ENCODE peak calls at places on chromosomes 3 and 15, in eight cellular contexts. A, V, N, G, H, J, E and T are unnamed samples.

GRCh38 chr3:11495948-11496557 is 147.7 kb downstream of the VGLL4 start:
- DNase-seq in A (peak), V (no peak), N (peak), G (peak), H (no peak), J (no peak), E (no peak), T (no peak)

GRCh38 chr15:98888839-98889479 is 118.6 kb downstream of the PGPEP1L start:
- DNase-seq in A (peak), V (no peak), N (no peak), G (no peak), H (no peak), J (no peak), E (no peak), T (no peak)

GRCh38 chr3:189954733-189955665 is 165.7 kb downstream of the P3H2 start:
- DNase-seq in A (no peak), V (no peak), N (no peak), G (no peak), H (no peak), J (no peak), E (no peak), T (no peak)

GRCh38 chr15:40327338-40327917 is 3.9 kb downstream of the INAFM2 start:
- DNase-seq in A (no peak), V (no peak), N (no peak), G (no peak), H (no peak), J (no peak), E (no peak), T (no peak)

GRCh38 chr3:169496402-169496801 is 167.1 kb downstream of the MECOM start:
- DNase-seq in A (no peak), V (no peak), N (no peak), G (no peak), H (no peak), J (no peak), E (no peak), T (no peak)

GRCh38 chr3:52471371-52472238 is 16.2 kb downstream of the NISCH start:
- DNase-seq in A (no peak), V (peak), N (no peak), G (peak), H (no peak), J (peak), E (peak), T (peak)

GRCh38 chr3:136336329-136337100 is 86.4 kb downstream of the PCCB start:
- DNase-seq in A (peak), V (no peak), N (no peak), G (no peak), H (no peak), J (no peak), E (no peak), T (no peak)

GRCh38 chr3:161305095-161305991 is 66.0 kb downstream of the SPTSSB start:
- DNase-seq in A (peak), V (no peak), N (no peak), G (no peak), H (no peak), J (no peak), E (no peak), T (no peak)

GRCh38 chr3:56940331-56940730 is 120.1 kb upstream of the SPATA12 start:
- DNase-seq in A (no peak), V (no peak), N (no peak), G (no peak), H (no peak), J (no peak), E (no peak), T (no peak)

GRCh38 chr3:164537485-164537884 is 540.8 kb downstream of the SI start:
- DNase-seq in A (no peak), V (no peak), N (no peak), G (no peak), H (no peak), J (no peak), E (no peak), T (no peak)

GRCh38 chr3:127588675-127589577 is 1.6 kb downstream of the TPRA1 start:
- DNase-seq in A (peak), V (peak), N (no peak), G (no peak), H (no peak), J (no peak), E (no peak), T (no peak)

GRCh38 chr15:78709263-78709882 is 68.4 kb upstream of the CHRNB4 start:
- DNase-seq in A (no peak), V (peak), N (no peak), G (peak), H (peak), J (peak), E (peak), T (peak)

GRCh38 chr15:29749365-29750086 is 72.7 kb downstream of the TJP1 start:
- DNase-seq in A (no peak), V (no peak), N (no peak), G (no peak), H (no peak), J (no peak), E (no peak), T (no peak)

GRCh38 chr15:41849861-41850260 is 11.2 kb downstream of the PLA2G4B start:
- DNase-seq in A (no peak), V (no peak), N (no peak), G (no peak), H (no peak), J (no peak), E (no peak), T (no peak)

GRCh38 chr15:67165653-67166260 is 88.7 kb downstream of the AAGAB start:
- DNase-seq in A (peak), V (no peak), N (no peak), G (no peak), H (no peak), J (no peak), E (no peak), T (no peak)

GRCh38 chr15:83248151-83248851 is 36.2 kb downstream of the BNC1 start:
- DNase-seq in A (peak), V (peak), N (peak), G (peak), H (peak), J (no peak), E (peak), T (peak)

GRCh38 chr3:170992854-170993253 is 33.7 kb downstream of the SLC2A2 start:
- DNase-seq in A (peak), V (no peak), N (no peak), G (no peak), H (no peak), J (no peak), E (no peak), T (no peak)

GRCh38 chr15:56017511-56017910 is 24.1 kb upstream of the NEDD4 start:
- DNase-seq in A (no peak), V (no peak), N (no peak), G (no peak), H (no peak), J (no peak), E (no peak), T (no peak)

GRCh38 chr3:37862219-37862711 is 585 bp downstream of the CTDSPL start:
- DNase-seq in A (peak), V (peak), N (no peak), G (peak), H (no peak), J (peak), E (peak), T (no peak)

GRCh38 chr3:47847256-47847655 is 44.3 kb downstream of the DHX30 start:
- DNase-seq in A (no peak), V (no peak), N (no peak), G (no peak), H (no peak), J (no peak), E (no peak), T (no peak)

GRCh38 chr3:184656991-184657669 is 54.7 kb downstream of the MAGEF1 start:
- DNase-seq in A (peak), V (no peak), N (no peak), G (no peak), H (no peak), J (no peak), E (no peak), T (no peak)

GRCh38 chr15:55532944-55533343 is 24.9 kb upstream of the DNAAF4 start:
- DNase-seq in A (no peak), V (no peak), N (no peak), G (no peak), H (no peak), J (no peak), E (no peak), T (no peak)

GRCh38 chr3:118636841-118637240 is 397.8 kb downstream of the IGSF11 start:
- DNase-seq in A (no peak), V (peak), N (no peak), G (no peak), H (no peak), J (no peak), E (no peak), T (no peak)

GRCh38 chr3:147427796-147428195 is 18.6 kb downstream of the ZIC1 start:
- DNase-seq in A (no peak), V (no peak), N (no peak), G (no peak), H (no peak), J (no peak), E (no peak), T (no peak)

GRCh38 chr3:153927107-153927506 is 194.1 kb upstream of the ARHGEF26 start:
- DNase-seq in A (peak), V (no peak), N (peak), G (no peak), H (peak), J (no peak), E (no peak), T (no peak)

GRCh38 chr3:116192464-116192863 is 252.8 kb downstream of the LSAMP start:
- DNase-seq in A (no peak), V (no peak), N (no peak), G (no peak), H (no peak), J (no peak), E (no peak), T (no peak)

GRCh38 chr15:65595960-65596359 is 15.0 kb downstream of the INTS14 start:
- DNase-seq in A (no peak), V (peak), N (no peak), G (peak), H (no peak), J (no peak), E (no peak), T (peak)

GRCh38 chr3:117666827-117667226 is 957.2 kb downstream of the TUSC7 start:
- DNase-seq in A (no peak), V (no peak), N (no peak), G (no peak), H (no peak), J (no peak), E (no peak), T (no peak)

GRCh38 chr3:52379610-52380009 is 63.5 kb downstream of the DNAH1 start:
- DNase-seq in A (no peak), V (no peak), N (no peak), G (no peak), H (no peak), J (no peak), E (no peak), T (no peak)

GRCh38 chr3:135248217-135248616 is 453.2 kb downstream of the EPHB1 start:
- DNase-seq in A (no peak), V (no peak), N (no peak), G (no peak), H (no peak), J (no peak), E (no peak), T (no peak)

GRCh38 chr3:71563827-71564226 is 19.7 kb downstream of the FOXP1 start:
- DNase-seq in A (no peak), V (no peak), N (no peak), G (no peak), H (no peak), J (no peak), E (no peak), T (no peak)

GRCh38 chr15:69272139-69272538 is 26.6 kb upstream of the PAQR5 start:
- DNase-seq in A (no peak), V (no peak), N (no peak), G (no peak), H (no peak), J (no peak), E (no peak), T (no peak)

GRCh38 chr3:111385971-111386495 is 156.0 kb upstream of the CD96 start:
- DNase-seq in A (no peak), V (no peak), N (no peak), G (no peak), H (no peak), J (no peak), E (no peak), T (no peak)

GRCh38 chr15:39591896-39592315 is 11.0 kb downstream of the THBS1 start:
- DNase-seq in A (no peak), V (no peak), N (no peak), G (no peak), H (no peak), J (no peak), E (no peak), T (no peak)

GRCh38 chr3:71107926-71108325 is 475.6 kb downstream of the FOXP1 start:
- DNase-seq in A (peak), V (no peak), N (no peak), G (no peak), H (no peak), J (no peak), E (no peak), T (no peak)

GRCh38 chr3:44419159-44419922 is 58.1 kb downstream of the ZNF445 start:
- DNase-seq in A (no peak), V (no peak), N (no peak), G (no peak), H (no peak), J (no peak), E (peak), T (no peak)

GRCh38 chr3:44416031-44417030 is 61.1 kb downstream of the ZNF445 start:
- DNase-seq in A (no peak), V (no peak), N (no peak), G (no peak), H (no peak), J (no peak), E (peak), T (no peak)

GRCh38 chr3:44419923-44420650 is 57.4 kb downstream of the ZNF445 start:
- DNase-seq in A (no peak), V (no peak), N (no peak), G (no peak), H (no peak), J (no peak), E (peak), T (no peak)

GRCh38 chr3:44420676-44421075 is 56.8 kb downstream of the ZNF445 start:
- DNase-seq in A (no peak), V (no peak), N (no peak), G (no peak), H (no peak), J (no peak), E (no peak), T (no peak)

GRCh38 chr3:44418549-44418948 is 58.9 kb downstream of the ZNF445 start:
- DNase-seq in A (no peak), V (no peak), N (no peak), G (peak), H (peak), J (no peak), E (peak), T (no peak)
- TF ChIP-seq CTCF in A (peak), V (peak), N (peak), G (peak), H (no peak), J (no peak), E (no peak), T (peak)

DNA sequence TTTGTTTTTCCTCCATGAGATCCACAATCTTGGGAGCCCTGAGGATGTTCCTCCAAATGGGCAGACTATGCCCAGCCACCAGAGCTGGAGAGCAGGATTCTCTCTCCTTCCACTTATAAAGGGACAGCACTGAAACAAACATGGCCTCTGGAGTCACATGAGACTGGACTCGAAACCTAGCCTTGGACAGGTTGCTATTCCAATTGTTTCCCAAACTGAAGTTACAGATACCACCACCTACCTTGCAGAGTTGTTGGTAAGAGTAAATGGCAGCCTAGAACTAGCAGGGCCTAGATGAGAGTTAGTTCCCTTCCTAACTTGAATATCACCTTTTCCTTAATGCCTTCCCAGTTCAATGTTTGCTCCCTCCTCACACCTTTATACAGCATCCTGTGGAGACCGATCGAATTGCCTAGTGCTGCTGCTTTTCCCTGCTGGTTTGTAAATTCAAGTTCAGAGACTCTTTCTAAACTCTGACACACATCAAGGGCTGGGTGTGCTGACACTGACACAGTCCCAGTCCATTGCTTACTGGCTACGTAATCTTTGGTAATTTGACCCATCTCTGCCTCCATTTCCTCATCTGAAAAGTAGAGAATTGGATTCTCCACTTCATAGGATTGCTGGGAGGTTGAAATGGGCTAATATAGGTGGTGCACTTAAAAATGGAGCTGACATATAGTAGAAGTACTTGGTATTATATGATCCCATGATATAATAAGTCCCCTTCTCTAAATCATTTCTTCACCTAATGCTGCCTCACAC is 2.6 kb downstream of the IMP3 start:
- DNase-seq in A (no peak), V (no peak), N (no peak), G (no peak), H (no peak), J (no peak), E (no peak), T (no peak)
- TF ChIP-seq CTCF in A (no peak), V (no peak), N (no peak), G (no peak), H (no peak), J (no peak), E (no peak), T (no peak)

GRCh38 chr3:44184319-44184953 is 57.2 kb upstream of the TOPAZ1 start:
- DNase-seq in A (no peak), V (no peak), N (no peak), G (no peak), H (no peak), J (no peak), E (no peak), T (no peak)

GRCh38 chr3:44175070-44175469 is 66.6 kb upstream of the TOPAZ1 start:
- DNase-seq in A (no peak), V (no peak), N (no peak), G (no peak), H (no peak), J (no peak), E (no peak), T (no peak)

GRCh38 chr3:44173263-44173662 is 68.4 kb upstream of the TOPAZ1 start:
- DNase-seq in A (no peak), V (no peak), N (no peak), G (no peak), H (no peak), J (peak), E (no peak), T (no peak)

DNA sequence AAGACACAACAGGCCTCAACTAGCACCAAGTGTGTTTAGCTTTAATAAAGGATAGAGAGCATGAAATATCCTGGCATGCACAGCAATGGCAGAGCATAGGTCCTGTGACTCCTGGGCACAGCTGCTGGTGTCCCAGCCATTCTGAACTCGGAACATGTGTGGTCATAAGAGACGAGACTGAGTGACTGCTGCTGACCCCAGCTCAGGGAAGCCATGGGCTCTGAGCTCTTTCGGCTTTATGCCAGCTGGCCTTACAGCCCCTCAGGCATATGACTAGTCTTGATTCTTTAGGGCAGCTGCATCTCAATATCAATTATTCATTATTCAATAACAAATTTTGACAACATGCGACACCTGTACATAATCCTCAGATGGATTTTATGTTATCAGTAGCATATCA is 62.4 kb upstream of the TOPAZ1 start:
- DNase-seq in A (no peak), V (no peak), N (no peak), G (no peak), H (no peak), J (no peak), E (no peak), T (no peak)
- TF ChIP-seq CTCF in A (no peak), V (no peak), N (no peak), G (no peak), H (no peak), J (no peak), E (no peak), T (no peak)

DNA sequence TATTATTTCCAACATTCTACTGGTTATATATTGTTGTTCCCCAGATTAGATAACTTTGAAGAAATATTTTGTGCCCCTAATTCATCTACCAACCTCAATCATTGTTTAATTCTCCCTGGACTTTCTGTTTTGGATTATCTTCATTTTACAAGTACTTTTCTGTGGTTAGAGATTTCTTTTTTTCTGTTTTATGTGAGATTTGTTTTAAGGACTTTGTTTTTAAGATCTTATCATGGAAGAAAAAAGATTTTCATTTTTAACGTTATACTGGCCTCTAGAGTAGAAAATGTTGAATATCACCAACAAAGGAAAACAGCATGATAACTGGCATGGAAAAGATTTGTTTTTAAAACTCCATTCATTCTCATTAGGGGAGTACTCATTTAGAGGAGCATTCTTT is 210.9 kb upstream of the KCNMB2 start:
- DNase-seq in A (peak), V (no peak), N (no peak), G (no peak), H (no peak), J (no peak), E (no peak), T (no peak)
- TF ChIP-seq CTCF in A (peak), V (peak), N (no peak), G (peak), H (peak), J (no peak), E (peak), T (peak)

GRCh38 chr3:7543294-7543693 is 682.4 kb downstream of the GRM7 start:
- DNase-seq in A (peak), V (no peak), N (no peak), G (no peak), H (no peak), J (no peak), E (no peak), T (no peak)

GRCh38 chr3:7545334-7545733 is 684.4 kb downstream of the GRM7 start:
- DNase-seq in A (peak), V (no peak), N (no peak), G (no peak), H (no peak), J (no peak), E (no peak), T (no peak)

GRCh38 chr3:7547826-7548225 is 686.9 kb downstream of the GRM7 start:
- DNase-seq in A (no peak), V (no peak), N (no peak), G (no peak), H (no peak), J (no peak), E (no peak), T (no peak)

DNA sequence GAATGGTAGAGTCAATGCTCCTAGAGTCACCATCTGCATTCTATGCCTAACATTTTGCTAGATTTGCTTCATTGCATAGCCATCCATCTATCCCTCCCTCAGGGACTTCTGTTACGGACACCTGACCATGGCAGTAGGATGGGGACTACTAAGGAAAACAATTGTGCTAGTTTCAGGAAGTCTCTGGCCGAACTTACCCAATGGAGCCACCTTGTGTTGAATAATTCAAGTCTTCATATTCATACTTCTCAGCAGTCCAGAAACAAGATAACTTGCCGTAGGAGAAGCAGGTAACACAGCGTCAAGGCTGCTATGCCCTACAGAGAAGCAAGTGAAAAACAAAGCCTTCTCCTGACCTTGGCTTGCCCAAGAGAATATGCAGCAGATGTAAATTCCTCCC is 685.3 kb downstream of the GRM7 start:
- DNase-seq in A (peak), V (peak), N (peak), G (no peak), H (peak), J (no peak), E (peak), T (no peak)
- TF ChIP-seq CTCF in A (no peak), V (peak), N (peak), G (no peak), H (peak), J (no peak), E (peak), T (no peak)

GRCh38 chr15:80154336-80154735 is 1.5 kb downstream of the FAH start:
- DNase-seq in A (no peak), V (peak), N (no peak), G (no peak), H (no peak), J (no peak), E (no peak), T (no peak)
- TF ChIP-seq CTCF in A (no peak), V (no peak), N (no peak), G (no peak), H (no peak), J (no peak), E (no peak), T (no peak)